ENCODE peak calls at places on chromosome 5, in seven cellular contexts. One of them, this sample, is unnamed. For H3K4me1, the result is how much of the 10 kb centered on the place peaks cover.

GRCh38 chr5:175460126-175460525 is 16.1 kb upstream of the DRD1 start:
- DNase-seq in suprapubic skin: no peak
- DNase-seq in HCT116: no peak
- DNase-seq in CD8-positive, alpha-beta memory T cell: no peak
- DNase-seq in adrenal gland: no peak
- DNase-seq in CD4-positive, CD25-positive, alpha-beta regulatory T cell: no peak
- DNase-seq in neural progenitor cell: no peak
- DNase-seq in this sample: no peak

GRCh38 chr5:94459915-94460314 is 158.5 kb downstream of the KIAA0825 start:
- DNase-seq in neural progenitor cell: no peak
- DNase-seq in CD4-positive, CD25-positive, alpha-beta regulatory T cell: no peak
- DNase-seq in adrenal gland: no peak
- DNase-seq in CD8-positive, alpha-beta memory T cell: no peak
- DNase-seq in suprapubic skin: no peak
- DNase-seq in HCT116: no peak
- DNase-seq in this sample: no peak

GRCh38 chr5:220008-220407 is 1.9 kb downstream of the SDHA start:
- DNase-seq in HCT116: no peak
- DNase-seq in CD4-positive, CD25-positive, alpha-beta regulatory T cell: peak
- DNase-seq in CD8-positive, alpha-beta memory T cell: no peak
- DNase-seq in neural progenitor cell: no peak
- DNase-seq in suprapubic skin: no peak
- DNase-seq in adrenal gland: no peak
- DNase-seq in this sample: no peak

GRCh38 chr5:173926359-173926758 is 38.2 kb downstream of the CPEB4 start:
- DNase-seq in HCT116: no peak
- DNase-seq in CD8-positive, alpha-beta memory T cell: no peak
- DNase-seq in CD4-positive, CD25-positive, alpha-beta regulatory T cell: no peak
- DNase-seq in adrenal gland: no peak
- DNase-seq in neural progenitor cell: no peak
- DNase-seq in suprapubic skin: no peak
- DNase-seq in this sample: no peak

GRCh38 chr5:1343931-1344901 is 683 bp downstream of the CLPTM1L start:
- DNase-seq in neural progenitor cell: peak
- DNase-seq in suprapubic skin: peak
- DNase-seq in CD4-positive, CD25-positive, alpha-beta regulatory T cell: no peak
- DNase-seq in CD8-positive, alpha-beta memory T cell: no peak
- DNase-seq in adrenal gland: no peak
- DNase-seq in HCT116: no peak
- DNase-seq in this sample: no peak

GRCh38 chr5:150219142-150219541 is 29.3 kb downstream of the SLC6A7 start:
- DNase-seq in suprapubic skin: no peak
- DNase-seq in neural progenitor cell: no peak
- DNase-seq in HCT116: no peak
- DNase-seq in adrenal gland: no peak
- DNase-seq in CD4-positive, CD25-positive, alpha-beta regulatory T cell: no peak
- DNase-seq in CD8-positive, alpha-beta memory T cell: no peak
- DNase-seq in this sample: no peak

GRCh38 chr5:36945687-36946086 is 69.1 kb downstream of the NIPBL start:
- DNase-seq in HCT116: no peak
- DNase-seq in suprapubic skin: no peak
- DNase-seq in CD8-positive, alpha-beta memory T cell: no peak
- DNase-seq in CD4-positive, CD25-positive, alpha-beta regulatory T cell: no peak
- DNase-seq in neural progenitor cell: no peak
- DNase-seq in adrenal gland: no peak
- DNase-seq in this sample: no peak

GRCh38 chr5:151020304-151021031 is at the start of gene GPX3:
- DNase-seq in adrenal gland: peak
- DNase-seq in neural progenitor cell: peak
- DNase-seq in HCT116: no peak
- DNase-seq in suprapubic skin: peak
- DNase-seq in CD4-positive, CD25-positive, alpha-beta regulatory T cell: peak
- DNase-seq in CD8-positive, alpha-beta memory T cell: no peak
- DNase-seq in this sample: peak

GRCh38 chr5:111512026-111512405 is 319 bp downstream of the STARD4 start:
- DNase-seq in neural progenitor cell: peak
- DNase-seq in adrenal gland: no peak
- DNase-seq in suprapubic skin: no peak
- DNase-seq in HCT116: no peak
- DNase-seq in CD4-positive, CD25-positive, alpha-beta regulatory T cell: no peak
- DNase-seq in CD8-positive, alpha-beta memory T cell: no peak
- DNase-seq in this sample: peak

DNA sequence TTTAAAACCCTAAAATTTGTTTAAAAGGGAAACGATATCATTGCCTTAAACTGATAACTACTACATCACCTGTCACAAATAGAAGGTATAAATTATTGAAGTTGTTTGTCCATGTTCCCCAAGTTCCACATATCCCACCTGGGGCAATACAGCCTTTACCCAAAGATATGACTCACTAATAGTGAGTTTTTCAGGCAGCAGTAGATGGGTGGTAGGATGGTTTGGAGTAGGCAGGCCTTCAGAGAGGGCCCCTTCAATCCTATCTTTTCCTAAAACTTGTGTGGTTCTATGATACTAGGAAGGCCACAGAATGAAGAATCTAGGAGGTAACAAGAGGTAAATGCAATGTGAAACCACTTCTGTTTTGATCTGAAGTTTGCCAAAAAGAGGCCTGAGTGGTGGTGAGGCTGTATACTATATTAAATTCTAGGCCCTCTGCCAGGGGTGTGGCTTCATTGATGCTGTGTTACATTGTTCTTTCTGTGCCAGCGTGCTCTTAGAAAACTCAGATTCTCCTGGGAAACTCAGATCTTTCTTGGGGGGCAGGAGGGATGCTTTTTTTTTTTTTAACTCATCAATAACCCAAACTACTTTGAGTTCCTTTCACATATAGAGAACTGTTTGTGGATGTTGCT is 7.2 kb downstream of the CYSTM1 start:
- DNase-seq in suprapubic skin: no peak
- DNase-seq in adrenal gland: no peak
- DNase-seq in CD8-positive, alpha-beta memory T cell: no peak
- DNase-seq in HCT116: no peak
- DNase-seq in CD4-positive, CD25-positive, alpha-beta regulatory T cell: no peak
- DNase-seq in neural progenitor cell: no peak
- DNase-seq in this sample: no peak
- H3K4me1 ChIP-seq in suprapubic skin: half or more
- H3K4me1 ChIP-seq in adrenal gland: under half
- H3K4me1 ChIP-seq in CD8-positive, alpha-beta memory T cell: under half
- H3K4me1 ChIP-seq in HCT116: under half
- H3K4me1 ChIP-seq in CD4-positive, CD25-positive, alpha-beta regulatory T cell: under half
- H3K4me1 ChIP-seq in neural progenitor cell: under half
- H3K4me1 ChIP-seq in this sample: under half

DNA sequence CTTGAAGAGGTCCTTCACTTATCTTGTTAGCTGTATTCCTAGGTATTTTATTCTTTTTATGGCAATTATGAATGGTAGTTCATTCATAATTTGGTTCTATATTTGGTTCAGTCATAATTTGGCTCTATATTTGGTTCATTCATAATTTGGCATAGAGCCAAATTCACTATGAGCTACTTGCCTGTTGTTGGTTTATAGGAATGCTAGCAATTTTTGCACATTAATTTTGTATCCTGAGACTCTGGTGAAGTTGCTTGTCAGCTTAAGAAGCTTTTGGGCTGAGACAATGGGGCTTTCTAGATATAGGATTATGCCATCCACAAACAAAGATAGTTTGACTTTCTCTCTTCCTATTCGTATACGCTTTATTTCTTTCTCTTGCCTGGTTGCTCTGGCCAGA is 142.2 kb downstream of the PLCXD3 start:
- DNase-seq in neural progenitor cell: no peak
- DNase-seq in HCT116: no peak
- DNase-seq in CD4-positive, CD25-positive, alpha-beta regulatory T cell: no peak
- DNase-seq in adrenal gland: no peak
- DNase-seq in CD8-positive, alpha-beta memory T cell: no peak
- DNase-seq in suprapubic skin: no peak
- DNase-seq in this sample: no peak
- H3K4me1 ChIP-seq in neural progenitor cell: under half
- H3K4me1 ChIP-seq in HCT116: under half
- H3K4me1 ChIP-seq in CD4-positive, CD25-positive, alpha-beta regulatory T cell: under half
- H3K4me1 ChIP-seq in adrenal gland: under half
- H3K4me1 ChIP-seq in CD8-positive, alpha-beta memory T cell: under half
- H3K4me1 ChIP-seq in suprapubic skin: under half
- H3K4me1 ChIP-seq in this sample: under half

GRCh38 chr5:96812851-96813250 is 5.1 kb upstream of the ERAP1 start:
- DNase-seq in CD8-positive, alpha-beta memory T cell: no peak
- DNase-seq in suprapubic skin: no peak
- DNase-seq in CD4-positive, CD25-positive, alpha-beta regulatory T cell: no peak
- DNase-seq in neural progenitor cell: no peak
- DNase-seq in adrenal gland: no peak
- DNase-seq in HCT116: no peak
- DNase-seq in this sample: no peak

GRCh38 chr5:96808868-96809558 is 1.3 kb upstream of the ERAP1 start:
- DNase-seq in adrenal gland: no peak
- DNase-seq in neural progenitor cell: no peak
- DNase-seq in CD4-positive, CD25-positive, alpha-beta regulatory T cell: no peak
- DNase-seq in HCT116: no peak
- DNase-seq in CD8-positive, alpha-beta memory T cell: no peak
- DNase-seq in suprapubic skin: no peak
- DNase-seq in this sample: no peak

GRCh38 chr5:96809898-96810297 is 2.2 kb upstream of the ERAP1 start:
- DNase-seq in neural progenitor cell: no peak
- DNase-seq in CD4-positive, CD25-positive, alpha-beta regulatory T cell: no peak
- DNase-seq in suprapubic skin: no peak
- DNase-seq in CD8-positive, alpha-beta memory T cell: no peak
- DNase-seq in HCT116: no peak
- DNase-seq in adrenal gland: peak
- DNase-seq in this sample: no peak

GRCh38 chr5:96807099-96807654 is 568 bp downstream of the ERAP1 start:
- DNase-seq in neural progenitor cell: peak
- DNase-seq in CD4-positive, CD25-positive, alpha-beta regulatory T cell: no peak
- DNase-seq in HCT116: no peak
- DNase-seq in adrenal gland: peak
- DNase-seq in CD8-positive, alpha-beta memory T cell: no peak
- DNase-seq in suprapubic skin: peak
- DNase-seq in this sample: peak

GRCh38 chr5:96808541-96808828 is 740 bp upstream of the ERAP1 start:
- DNase-seq in adrenal gland: no peak
- DNase-seq in CD4-positive, CD25-positive, alpha-beta regulatory T cell: no peak
- DNase-seq in CD8-positive, alpha-beta memory T cell: no peak
- DNase-seq in HCT116: no peak
- DNase-seq in suprapubic skin: no peak
- DNase-seq in neural progenitor cell: no peak
- DNase-seq in this sample: no peak
- H3K4me1 ChIP-seq in adrenal gland: under half
- H3K4me1 ChIP-seq in CD4-positive, CD25-positive, alpha-beta regulatory T cell: under half
- H3K4me1 ChIP-seq in CD8-positive, alpha-beta memory T cell: half or more
- H3K4me1 ChIP-seq in HCT116: under half
- H3K4me1 ChIP-seq in suprapubic skin: under half
- H3K4me1 ChIP-seq in neural progenitor cell: under half
- H3K4me1 ChIP-seq in this sample: under half

GRCh38 chr5:124664287-124664686 is 82.2 kb downstream of the ZNF608 start:
- DNase-seq in CD4-positive, CD25-positive, alpha-beta regulatory T cell: no peak
- DNase-seq in adrenal gland: no peak
- DNase-seq in HCT116: no peak
- DNase-seq in neural progenitor cell: no peak
- DNase-seq in CD8-positive, alpha-beta memory T cell: no peak
- DNase-seq in suprapubic skin: no peak
- DNase-seq in this sample: no peak
- H3K4me1 ChIP-seq in CD4-positive, CD25-positive, alpha-beta regulatory T cell: under half
- H3K4me1 ChIP-seq in adrenal gland: under half
- H3K4me1 ChIP-seq in HCT116: half or more
- H3K4me1 ChIP-seq in neural progenitor cell: half or more
- H3K4me1 ChIP-seq in CD8-positive, alpha-beta memory T cell: under half
- H3K4me1 ChIP-seq in suprapubic skin: under half
- H3K4me1 ChIP-seq in this sample: under half

GRCh38 chr5:42517164-42517563 is 93.9 kb downstream of the GHR start:
- DNase-seq in HCT116: no peak
- DNase-seq in neural progenitor cell: no peak
- DNase-seq in suprapubic skin: no peak
- DNase-seq in CD8-positive, alpha-beta memory T cell: no peak
- DNase-seq in CD4-positive, CD25-positive, alpha-beta regulatory T cell: no peak
- DNase-seq in adrenal gland: no peak
- DNase-seq in this sample: no peak

GRCh38 chr5:42513246-42513645 is 90.0 kb downstream of the GHR start:
- DNase-seq in suprapubic skin: no peak
- DNase-seq in HCT116: no peak
- DNase-seq in neural progenitor cell: no peak
- DNase-seq in CD4-positive, CD25-positive, alpha-beta regulatory T cell: no peak
- DNase-seq in CD8-positive, alpha-beta memory T cell: no peak
- DNase-seq in adrenal gland: no peak
- DNase-seq in this sample: no peak

GRCh38 chr5:42516282-42517042 is 93.2 kb downstream of the GHR start:
- DNase-seq in HCT116: no peak
- DNase-seq in suprapubic skin: no peak
- DNase-seq in CD8-positive, alpha-beta memory T cell: no peak
- DNase-seq in neural progenitor cell: no peak
- DNase-seq in adrenal gland: no peak
- DNase-seq in CD4-positive, CD25-positive, alpha-beta regulatory T cell: no peak
- DNase-seq in this sample: no peak

GRCh38 chr5:42514759-42515158 is 91.5 kb downstream of the GHR start:
- DNase-seq in HCT116: no peak
- DNase-seq in neural progenitor cell: peak
- DNase-seq in suprapubic skin: no peak
- DNase-seq in CD4-positive, CD25-positive, alpha-beta regulatory T cell: no peak
- DNase-seq in CD8-positive, alpha-beta memory T cell: no peak
- DNase-seq in adrenal gland: no peak
- DNase-seq in this sample: no peak

GRCh38 chr5:42515504-42515903 is 92.3 kb downstream of the GHR start:
- DNase-seq in neural progenitor cell: no peak
- DNase-seq in HCT116: no peak
- DNase-seq in CD8-positive, alpha-beta memory T cell: no peak
- DNase-seq in adrenal gland: no peak
- DNase-seq in CD4-positive, CD25-positive, alpha-beta regulatory T cell: no peak
- DNase-seq in suprapubic skin: no peak
- DNase-seq in this sample: no peak
- H3K4me1 ChIP-seq in neural progenitor cell: under half
- H3K4me1 ChIP-seq in HCT116: under half
- H3K4me1 ChIP-seq in CD8-positive, alpha-beta memory T cell: under half
- H3K4me1 ChIP-seq in adrenal gland: under half
- H3K4me1 ChIP-seq in CD4-positive, CD25-positive, alpha-beta regulatory T cell: under half
- H3K4me1 ChIP-seq in suprapubic skin: under half
- H3K4me1 ChIP-seq in this sample: under half

GRCh38 chr5:140246378-140247122 is 56.4 kb downstream of the PFDN1 start:
- DNase-seq in adrenal gland: peak
- DNase-seq in CD8-positive, alpha-beta memory T cell: no peak
- DNase-seq in CD4-positive, CD25-positive, alpha-beta regulatory T cell: no peak
- DNase-seq in suprapubic skin: no peak
- DNase-seq in HCT116: no peak
- DNase-seq in neural progenitor cell: no peak
- DNase-seq in this sample: no peak
- H3K4me1 ChIP-seq in adrenal gland: under half
- H3K4me1 ChIP-seq in CD8-positive, alpha-beta memory T cell: under half
- H3K4me1 ChIP-seq in CD4-positive, CD25-positive, alpha-beta regulatory T cell: under half
- H3K4me1 ChIP-seq in suprapubic skin: under half
- H3K4me1 ChIP-seq in HCT116: under half
- H3K4me1 ChIP-seq in neural progenitor cell: under half
- H3K4me1 ChIP-seq in this sample: under half

GRCh38 chr5:171409164-171410136 is 10.0 kb upstream of the FGF18 start:
- DNase-seq in neural progenitor cell: no peak
- DNase-seq in suprapubic skin: no peak
- DNase-seq in adrenal gland: no peak
- DNase-seq in CD4-positive, CD25-positive, alpha-beta regulatory T cell: no peak
- DNase-seq in HCT116: no peak
- DNase-seq in CD8-positive, alpha-beta memory T cell: no peak
- DNase-seq in this sample: no peak
- H3K4me1 ChIP-seq in neural progenitor cell: under half
- H3K4me1 ChIP-seq in suprapubic skin: under half
- H3K4me1 ChIP-seq in adrenal gland: under half
- H3K4me1 ChIP-seq in CD4-positive, CD25-positive, alpha-beta regulatory T cell: under half
- H3K4me1 ChIP-seq in HCT116: under half
- H3K4me1 ChIP-seq in CD8-positive, alpha-beta memory T cell: under half
- H3K4me1 ChIP-seq in this sample: under half

GRCh38 chr5:157050050-157050449 is 8.9 kb downstream of the HAVCR1 start:
- DNase-seq in HCT116: no peak
- DNase-seq in CD8-positive, alpha-beta memory T cell: no peak
- DNase-seq in neural progenitor cell: no peak
- DNase-seq in CD4-positive, CD25-positive, alpha-beta regulatory T cell: peak
- DNase-seq in suprapubic skin: no peak
- DNase-seq in adrenal gland: no peak
- DNase-seq in this sample: no peak
- H3K4me1 ChIP-seq in HCT116: under half
- H3K4me1 ChIP-seq in CD8-positive, alpha-beta memory T cell: under half
- H3K4me1 ChIP-seq in neural progenitor cell: under half
- H3K4me1 ChIP-seq in CD4-positive, CD25-positive, alpha-beta regulatory T cell: under half
- H3K4me1 ChIP-seq in suprapubic skin: under half
- H3K4me1 ChIP-seq in adrenal gland: under half
- H3K4me1 ChIP-seq in this sample: under half